ENCODE peak calls at places on chromosomes 3 and 15, in eight cellular contexts. One of them, this sample, is unnamed. For H3K4me1, the result is how much of the 10 kb centered on the place peaks cover.

GRCh38 chr3:56997675-56998074 is 62.8 kb upstream of the SPATA12 start:
- DNase-seq in body of pancreas: no peak
- DNase-seq in K562: no peak
- DNase-seq in adipocyte: peak
- DNase-seq in SJSA1: no peak
- DNase-seq in HAP-1: no peak
- DNase-seq in PC-9: no peak
- DNase-seq in adrenal gland: no peak
- DNase-seq in this sample: no peak

GRCh38 chr3:186432189-186432588 is 70.2 kb upstream of the DGKG start:
- DNase-seq in adrenal gland: no peak
- DNase-seq in K562: no peak
- DNase-seq in body of pancreas: no peak
- DNase-seq in HAP-1: no peak
- DNase-seq in PC-9: no peak
- DNase-seq in SJSA1: no peak
- DNase-seq in adipocyte: peak
- DNase-seq in this sample: no peak

GRCh38 chr3:52099006-52099405 is 42.6 kb upstream of the DUSP7 start:
- DNase-seq in PC-9: peak
- DNase-seq in SJSA1: no peak
- DNase-seq in adipocyte: no peak
- DNase-seq in HAP-1: no peak
- DNase-seq in body of pancreas: peak
- DNase-seq in adrenal gland: no peak
- DNase-seq in K562: no peak
- DNase-seq in this sample: no peak

GRCh38 chr3:71061581-71061980 is 521.9 kb downstream of the FOXP1 start:
- DNase-seq in SJSA1: no peak
- DNase-seq in PC-9: no peak
- DNase-seq in K562: no peak
- DNase-seq in body of pancreas: no peak
- DNase-seq in adipocyte: no peak
- DNase-seq in HAP-1: no peak
- DNase-seq in adrenal gland: no peak
- DNase-seq in this sample: no peak

GRCh38 chr3:134002326-134002725 is 27.4 kb downstream of the SLCO2A1 start:
- DNase-seq in HAP-1: no peak
- DNase-seq in SJSA1: no peak
- DNase-seq in adipocyte: peak
- DNase-seq in body of pancreas: no peak
- DNase-seq in K562: no peak
- DNase-seq in PC-9: no peak
- DNase-seq in adrenal gland: no peak
- DNase-seq in this sample: no peak

GRCh38 chr3:46453526-46454208 is 11.0 kb downstream of the LTF start:
- DNase-seq in adipocyte: no peak
- DNase-seq in body of pancreas: no peak
- DNase-seq in HAP-1: no peak
- DNase-seq in PC-9: no peak
- DNase-seq in SJSA1: no peak
- DNase-seq in adrenal gland: no peak
- DNase-seq in K562: no peak
- DNase-seq in this sample: no peak

GRCh38 chr3:58020740-58021071 is 12.5 kb downstream of the FLNB start:
- DNase-seq in body of pancreas: no peak
- DNase-seq in adrenal gland: no peak
- DNase-seq in adipocyte: no peak
- DNase-seq in K562: no peak
- DNase-seq in PC-9: no peak
- DNase-seq in SJSA1: no peak
- DNase-seq in HAP-1: no peak
- DNase-seq in this sample: no peak

GRCh38 chr3:33131328-33132018 is 17.7 kb downstream of the CRTAP start:
- DNase-seq in SJSA1: peak
- DNase-seq in HAP-1: peak
- DNase-seq in K562: peak
- DNase-seq in PC-9: peak
- DNase-seq in body of pancreas: peak
- DNase-seq in adipocyte: peak
- DNase-seq in adrenal gland: peak
- DNase-seq in this sample: peak

GRCh38 chr3:165406425-165406824 is 210.2 kb upstream of the SLITRK3 start:
- DNase-seq in adrenal gland: no peak
- DNase-seq in SJSA1: no peak
- DNase-seq in adipocyte: no peak
- DNase-seq in HAP-1: no peak
- DNase-seq in PC-9: no peak
- DNase-seq in body of pancreas: no peak
- DNase-seq in K562: no peak
- DNase-seq in this sample: no peak

GRCh38 chr3:100033184-100033583 is 81.1 kb downstream of the FILIP1L start:
- DNase-seq in K562: no peak
- DNase-seq in HAP-1: no peak
- DNase-seq in PC-9: no peak
- DNase-seq in adipocyte: peak
- DNase-seq in body of pancreas: peak
- DNase-seq in adrenal gland: no peak
- DNase-seq in SJSA1: peak
- DNase-seq in this sample: no peak

GRCh38 chr3:185330238-185330637 is 32.7 kb upstream of the MAP3K13 start:
- DNase-seq in adipocyte: no peak
- DNase-seq in K562: no peak
- DNase-seq in body of pancreas: peak
- DNase-seq in PC-9: no peak
- DNase-seq in SJSA1: no peak
- DNase-seq in adrenal gland: no peak
- DNase-seq in HAP-1: no peak
- DNase-seq in this sample: no peak

GRCh38 chr3:37909067-37909911 is 47.6 kb downstream of the CTDSPL start:
- DNase-seq in adipocyte: no peak
- DNase-seq in adrenal gland: no peak
- DNase-seq in HAP-1: no peak
- DNase-seq in body of pancreas: peak
- DNase-seq in SJSA1: no peak
- DNase-seq in K562: peak
- DNase-seq in PC-9: no peak
- DNase-seq in this sample: no peak

GRCh38 chr15:95693917-95694316 is 636.6 kb upstream of the NR2F2 start:
- DNase-seq in SJSA1: no peak
- DNase-seq in body of pancreas: no peak
- DNase-seq in adipocyte: peak
- DNase-seq in K562: no peak
- DNase-seq in HAP-1: no peak
- DNase-seq in PC-9: no peak
- DNase-seq in adrenal gland: no peak
- DNase-seq in this sample: no peak

GRCh38 chr3:34382859-34383258 is 584.4 kb downstream of the PDCD6IP start:
- DNase-seq in SJSA1: no peak
- DNase-seq in adipocyte: no peak
- DNase-seq in adrenal gland: no peak
- DNase-seq in body of pancreas: no peak
- DNase-seq in HAP-1: no peak
- DNase-seq in K562: no peak
- DNase-seq in PC-9: no peak
- DNase-seq in this sample: no peak

GRCh38 chr3:152026033-152026556 is 152.7 kb downstream of the SUCNR1 start:
- DNase-seq in PC-9: peak
- DNase-seq in adrenal gland: no peak
- DNase-seq in body of pancreas: no peak
- DNase-seq in SJSA1: peak
- DNase-seq in HAP-1: no peak
- DNase-seq in adipocyte: peak
- DNase-seq in K562: peak
- DNase-seq in this sample: no peak

GRCh38 chr3:45683417-45684326 is 5.5 kb upstream of the SACM1L start:
- DNase-seq in K562: peak
- DNase-seq in adipocyte: no peak
- DNase-seq in body of pancreas: no peak
- DNase-seq in adrenal gland: no peak
- DNase-seq in PC-9: no peak
- DNase-seq in SJSA1: no peak
- DNase-seq in HAP-1: no peak
- DNase-seq in this sample: no peak

GRCh38 chr3:129616713-129617112 is 10.2 kb upstream of the PLXND1 start:
- DNase-seq in body of pancreas: peak
- DNase-seq in K562: no peak
- DNase-seq in PC-9: no peak
- DNase-seq in adrenal gland: peak
- DNase-seq in SJSA1: no peak
- DNase-seq in HAP-1: no peak
- DNase-seq in adipocyte: peak
- DNase-seq in this sample: no peak
- H3K4me1 ChIP-seq in body of pancreas: under half
- H3K4me1 ChIP-seq in K562: under half
- H3K4me1 ChIP-seq in PC-9: under half
- H3K4me1 ChIP-seq in adrenal gland: under half
- H3K4me1 ChIP-seq in SJSA1: under half
- H3K4me1 ChIP-seq in HAP-1: under half
- H3K4me1 ChIP-seq in adipocyte: under half
- H3K4me1 ChIP-seq in this sample: under half

DNA sequence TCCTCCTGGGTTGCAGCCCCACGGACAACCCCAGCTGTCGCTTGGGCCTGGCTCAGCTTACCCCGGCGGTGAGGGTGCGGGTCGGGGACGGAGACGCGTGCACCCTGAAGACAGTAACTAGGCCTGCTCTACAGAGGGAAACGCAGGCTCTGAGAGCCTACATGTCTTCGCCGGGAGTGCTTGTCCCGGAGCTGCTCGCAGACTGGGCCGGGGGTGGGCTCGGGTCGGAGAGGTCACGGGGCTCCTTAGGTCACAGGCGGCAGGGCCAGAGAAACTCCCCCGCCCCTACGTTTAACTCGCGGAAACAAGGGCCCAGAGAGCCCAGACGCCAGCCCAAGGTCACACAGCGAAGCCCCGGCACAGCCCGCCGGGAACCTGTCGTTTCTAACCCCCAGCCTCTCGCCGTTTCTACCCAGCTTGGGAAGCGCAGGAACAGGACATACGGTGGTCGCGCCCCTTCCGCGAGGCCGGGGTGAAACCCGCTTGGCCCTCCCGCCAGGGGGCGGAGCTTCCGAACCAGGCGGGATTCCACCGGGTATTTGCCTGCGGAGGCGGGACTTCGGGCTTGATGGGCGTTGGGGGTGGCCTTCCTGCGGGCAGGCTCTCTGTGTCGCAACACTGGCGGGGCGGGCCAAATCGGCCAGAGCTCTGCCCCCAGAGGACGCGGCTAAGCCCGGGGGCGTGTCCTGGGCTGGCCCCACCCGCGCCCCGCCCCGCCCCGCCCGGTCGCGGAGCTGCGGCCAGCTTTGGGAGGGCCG is at the start of gene HDAC11:
- DNase-seq in K562: peak
- DNase-seq in PC-9: peak
- DNase-seq in HAP-1: peak
- DNase-seq in body of pancreas: peak
- DNase-seq in SJSA1: peak
- DNase-seq in adipocyte: peak
- DNase-seq in adrenal gland: peak
- DNase-seq in this sample: peak
- H3K4me1 ChIP-seq in K562: under half
- H3K4me1 ChIP-seq in PC-9: under half
- H3K4me1 ChIP-seq in HAP-1: under half
- H3K4me1 ChIP-seq in body of pancreas: half or more
- H3K4me1 ChIP-seq in SJSA1: under half
- H3K4me1 ChIP-seq in adipocyte: under half
- H3K4me1 ChIP-seq in adrenal gland: under half
- H3K4me1 ChIP-seq in this sample: under half

DNA sequence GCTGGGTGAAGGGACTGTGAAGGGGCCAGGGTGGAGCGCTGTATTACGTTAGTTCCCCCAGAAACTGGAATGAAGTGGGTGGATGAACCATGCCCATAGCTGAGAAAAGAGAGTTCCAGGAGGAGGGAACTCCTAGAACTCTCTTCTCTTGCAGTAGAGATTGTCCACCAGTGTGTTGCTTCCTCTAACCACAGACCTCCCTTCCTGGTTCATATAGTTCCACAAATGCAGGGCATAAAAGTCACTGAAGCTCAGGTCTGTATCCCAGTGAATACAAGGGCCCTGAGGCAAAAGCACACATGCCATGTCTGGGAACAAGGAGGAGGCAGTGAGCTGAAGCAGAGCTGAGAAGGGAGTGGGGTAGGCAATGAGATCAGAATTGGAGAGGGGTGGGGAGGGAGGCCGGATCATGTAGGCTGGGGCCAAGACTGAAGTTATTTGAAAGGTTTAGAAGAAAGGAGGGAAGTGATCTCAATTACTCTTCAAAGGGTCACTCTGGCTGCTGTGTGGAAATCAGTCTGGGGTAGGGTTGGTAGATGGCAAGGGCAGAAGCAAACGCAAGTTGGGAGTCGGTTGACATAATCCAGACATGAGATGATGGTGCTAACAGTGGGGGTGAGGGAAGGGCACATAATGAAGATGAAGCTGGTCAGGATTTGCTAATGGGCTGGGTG is 6.5 kb downstream of the A4GNT start:
- DNase-seq in HAP-1: no peak
- DNase-seq in adrenal gland: no peak
- DNase-seq in PC-9: no peak
- DNase-seq in SJSA1: peak
- DNase-seq in body of pancreas: peak
- DNase-seq in K562: no peak
- DNase-seq in adipocyte: peak
- DNase-seq in this sample: no peak
- H3K4me1 ChIP-seq in HAP-1: under half
- H3K4me1 ChIP-seq in adrenal gland: under half
- H3K4me1 ChIP-seq in PC-9: under half
- H3K4me1 ChIP-seq in SJSA1: under half
- H3K4me1 ChIP-seq in body of pancreas: under half
- H3K4me1 ChIP-seq in K562: under half
- H3K4me1 ChIP-seq in adipocyte: under half
- H3K4me1 ChIP-seq in this sample: under half

GRCh38 chr3:149378420-149379388 is 1.3 kb upstream of the TM4SF1 start:
- DNase-seq in PC-9: no peak
- DNase-seq in SJSA1: no peak
- DNase-seq in body of pancreas: no peak
- DNase-seq in HAP-1: no peak
- DNase-seq in adipocyte: no peak
- DNase-seq in adrenal gland: no peak
- DNase-seq in K562: no peak
- DNase-seq in this sample: no peak

GRCh38 chr3:149375824-149376196 is 1.6 kb downstream of the TM4SF1 start:
- DNase-seq in HAP-1: no peak
- DNase-seq in SJSA1: no peak
- DNase-seq in K562: no peak
- DNase-seq in body of pancreas: no peak
- DNase-seq in adrenal gland: no peak
- DNase-seq in PC-9: no peak
- DNase-seq in adipocyte: no peak
- DNase-seq in this sample: no peak

GRCh38 chr3:149375164-149375823 is 2.2 kb downstream of the TM4SF1 start:
- DNase-seq in HAP-1: no peak
- DNase-seq in PC-9: no peak
- DNase-seq in adrenal gland: no peak
- DNase-seq in body of pancreas: no peak
- DNase-seq in K562: no peak
- DNase-seq in adipocyte: no peak
- DNase-seq in SJSA1: peak
- DNase-seq in this sample: no peak

GRCh38 chr3:149377408-149378111 is at the start of gene TM4SF1:
- DNase-seq in body of pancreas: peak
- DNase-seq in HAP-1: peak
- DNase-seq in PC-9: peak
- DNase-seq in K562: no peak
- DNase-seq in adrenal gland: peak
- DNase-seq in SJSA1: peak
- DNase-seq in adipocyte: peak
- DNase-seq in this sample: no peak

GRCh38 chr3:149376728-149377407 is 581 bp downstream of the TM4SF1 start:
- DNase-seq in adrenal gland: no peak
- DNase-seq in K562: no peak
- DNase-seq in HAP-1: peak
- DNase-seq in SJSA1: peak
- DNase-seq in adipocyte: peak
- DNase-seq in PC-9: no peak
- DNase-seq in body of pancreas: peak
- DNase-seq in this sample: no peak
- H3K4me1 ChIP-seq in adrenal gland: under half
- H3K4me1 ChIP-seq in K562: under half
- H3K4me1 ChIP-seq in HAP-1: under half
- H3K4me1 ChIP-seq in SJSA1: half or more
- H3K4me1 ChIP-seq in adipocyte: half or more
- H3K4me1 ChIP-seq in PC-9: half or more
- H3K4me1 ChIP-seq in body of pancreas: half or more
- H3K4me1 ChIP-seq in this sample: under half